ENCODE peak calls at places on chromosomes 7 and 10, in five cellular contexts. R is neural crest cell, I is astrocyte, H is left lung, G is gastrocnemius medialis. V is an unnamed sample.

GRCh38 chr10:95333997-95334792 is 43.4 kb upstream of the PDLIM1 start:
- DNase-seq in H (no peak), G (peak), R (no peak), I (peak), V (peak)

GRCh38 chr7:66146701-66147100 is 32.1 kb downstream of the CRCP start:
- DNase-seq in I (no peak), R (no peak), G (no peak), H (no peak), V (no peak)

GRCh38 chr7:159096736-159097581 is 47.7 kb downstream of the VIPR2 start:
- DNase-seq in I (no peak), R (no peak), G (peak), H (peak), V (peak)

GRCh38 chr7:155001756-155002410 is 1.0 kb downstream of the PAXIP1 start:
- DNase-seq in H (no peak), I (no peak), G (no peak), R (no peak), V (no peak)

GRCh38 chr7:135467207-135467711 is 42.6 kb downstream of the CNOT4 start:
- DNase-seq in H (no peak), I (no peak), G (no peak), R (no peak), V (no peak)

GRCh38 chr10:100909506-100910260 is 3.1 kb upstream of the SLF2 start:
- DNase-seq in I (no peak), H (no peak), G (no peak), R (no peak), V (no peak)

GRCh38 chr7:125491137-125491536 is 561.5 kb upstream of the POT1 start:
- DNase-seq in H (no peak), G (no peak), R (no peak), I (no peak), V (no peak)

GRCh38 chr10:58846856-58847255 is 329.6 kb upstream of the PHYHIPL start:
- DNase-seq in H (no peak), R (no peak), I (no peak), G (no peak), V (no peak)

GRCh38 chr10:103120977-103121735 is 71.9 kb downstream of the NT5C2 start:
- DNase-seq in G (no peak), I (no peak), H (no peak), R (no peak), V (no peak)

GRCh38 chr7:131008840-131009651 is 275.0 kb upstream of the KLF14 start:
- DNase-seq in R (no peak), H (no peak), I (peak), G (no peak), V (no peak)

GRCh38 chr7:48301201-48301600 is 129.9 kb downstream of the ABCA13 start:
- DNase-seq in H (no peak), G (no peak), R (no peak), I (no peak), V (no peak)

GRCh38 chr7:87359366-87359765 is 13.9 kb downstream of the CROT start:
- DNase-seq in H (no peak), G (no peak), R (no peak), I (peak), V (no peak)

GRCh38 chr7:10889266-10889898 is 84.3 kb upstream of the PHF14 start:
- DNase-seq in G (no peak), R (peak), I (peak), H (no peak), V (peak)

GRCh38 chr7:124810605-124811004 is 45.0 kb upstream of the GPR37 start:
- DNase-seq in R (no peak), I (no peak), G (no peak), H (no peak), V (no peak)

GRCh38 chr7:34096135-34096775 is 190.9 kb downstream of the BMPER start:
- DNase-seq in R (no peak), H (no peak), G (peak), I (peak), V (peak)

GRCh38 chr10:43227911-43228782 is 38.7 kb downstream of the RASGEF1A start:
- DNase-seq in H (peak), I (no peak), G (peak), R (no peak), V (no peak)

GRCh38 chr10:34200355-34200901 is 614.7 kb downstream of the PARD3 start:
- DNase-seq in H (no peak), I (no peak), G (no peak), R (no peak), V (no peak)

GRCh38 chr10:78956391-78956790 is 112.4 kb upstream of the ZMIZ1 start:
- DNase-seq in H (no peak), R (no peak), I (no peak), G (no peak), V (no peak)

GRCh38 chr10:50740351-50740688 is 584 bp downstream of the ASAH2B start:
- DNase-seq in R (no peak), G (no peak), I (peak), H (no peak), V (no peak)

GRCh38 chr10:24974978-24975377 is 22.6 kb upstream of the PRTFDC1 start:
- DNase-seq in H (no peak), I (peak), G (peak), R (no peak), V (no peak)

GRCh38 chr10:88813200-88813599 is 10.7 kb downstream of the LIPM start:
- DNase-seq in H (no peak), I (no peak), R (no peak), G (no peak), V (no peak)

GRCh38 chr7:27605689-27606269 is 56.9 kb downstream of the HIBADH start:
- DNase-seq in I (peak), R (no peak), H (no peak), G (no peak), V (no peak)

GRCh38 chr7:47803846-47804245 is 144.4 kb downstream of the PKD1L1 start:
- DNase-seq in G (no peak), I (no peak), H (no peak), R (no peak), V (no peak)

GRCh38 chr7:138663741-138664710 is 37.1 kb downstream of the SVOPL start:
- DNase-seq in G (no peak), H (no peak), R (peak), I (no peak), V (no peak)

GRCh38 chr7:96426027-96426426 is 104.1 kb upstream of the SLC25A13 start:
- DNase-seq in G (no peak), R (no peak), I (no peak), H (no peak), V (no peak)

GRCh38 chr7:139752148-139752547 is 25.6 kb downstream of the HIPK2 start:
- DNase-seq in H (no peak), I (no peak), G (no peak), R (no peak), V (no peak)

GRCh38 chr7:40232242-40232929 is 97.6 kb downstream of the SUGCT start:
- DNase-seq in R (no peak), I (peak), H (no peak), G (no peak), V (no peak)

GRCh38 chr10:84599254-84599653 is 270.9 kb downstream of the CCSER2 start:
- DNase-seq in I (no peak), G (no peak), H (no peak), R (no peak), V (no peak)

GRCh38 chr7:55075464-55075971 is 56.7 kb downstream of the EGFR start:
- DNase-seq in R (no peak), I (no peak), G (peak), H (no peak), V (peak)

GRCh38 chr7:94632338-94633024 is 23.5 kb downstream of the SGCE start:
- DNase-seq in G (no peak), H (no peak), R (no peak), I (peak), V (no peak)

GRCh38 chr7:81990395-81990794 is 220.5 kb upstream of the HGF start:
- DNase-seq in I (peak), H (no peak), R (no peak), G (no peak), V (no peak)

GRCh38 chr10:98444314-98445006 is 2.3 kb downstream of the HPS1 start:
- DNase-seq in R (no peak), G (no peak), H (no peak), I (no peak), V (no peak)

GRCh38 chr10:109454691-109455090 is 468.6 kb downstream of the XPNPEP1 start:
- DNase-seq in R (no peak), H (no peak), I (no peak), G (no peak), V (no peak)

GRCh38 chr10:109451879-109452278 is 471.4 kb downstream of the XPNPEP1 start:
- DNase-seq in R (no peak), G (no peak), I (no peak), H (no peak), V (no peak)

GRCh38 chr10:109456566-109457361 is 466.5 kb downstream of the XPNPEP1 start:
- DNase-seq in G (no peak), H (peak), R (peak), I (no peak), V (no peak)
- TF ChIP-seq CTCF in G (no peak), H (no peak), R (no peak), I (no peak), V (no peak)

GRCh38 chr7:111329367-111330234 is 232.7 kb downstream of the IMMP2L start:
- DNase-seq in I (no peak), H (no peak), G (no peak), R (no peak), V (no peak)
- TF ChIP-seq CTCF in I (no peak), H (no peak), G (no peak), R (no peak), V (no peak)

GRCh38 chr10:104349623-104350142 is 4.0 kb upstream of the CFAP58 start:
- DNase-seq in G (no peak), H (no peak), I (peak), R (no peak), V (no peak)
- TF ChIP-seq CTCF in G (no peak), H (no peak), I (no peak), R (no peak), V (no peak)

GRCh38 chr7:100126239-100126930 is 382 bp upstream of the MBLAC1 start:
- DNase-seq in H (no peak), R (no peak), I (no peak), G (no peak), V (no peak)
- TF ChIP-seq CTCF in H (no peak), R (peak), I (no peak), G (no peak), V (no peak)

GRCh38 chr10:4839353-4839752 is 13.3 kb downstream of the AKR1E2 start:
- DNase-seq in G (no peak), R (no peak), H (no peak), I (no peak), V (no peak)
- TF ChIP-seq CTCF in G (no peak), R (no peak), H (no peak), I (no peak), V (no peak)

GRCh38 chr10:133277277-133277992 is 767 bp upstream of the ADAM8 start:
- DNase-seq in G (no peak), H (peak), R (no peak), I (no peak), V (no peak)
- TF ChIP-seq CTCF in G (no peak), H (no peak), R (no peak), I (no peak), V (no peak)

GRCh38 chr10:119007211-119007574 is 22.3 kb upstream of the NANOS1 start:
- DNase-seq in G (no peak), R (no peak), H (no peak), I (no peak), V (no peak)

GRCh38 chr10:119001717-119002500 is 27.6 kb upstream of the NANOS1 start:
- DNase-seq in H (no peak), I (no peak), R (no peak), G (no peak), V (no peak)

GRCh38 chr10:119003572-119004289 is 25.8 kb upstream of the NANOS1 start:
- DNase-seq in R (no peak), H (no peak), G (peak), I (no peak), V (no peak)

GRCh38 chr10:119005377-119006043 is 24.0 kb upstream of the NANOS1 start:
- DNase-seq in H (no peak), R (no peak), G (no peak), I (peak), V (no peak)

DNA sequence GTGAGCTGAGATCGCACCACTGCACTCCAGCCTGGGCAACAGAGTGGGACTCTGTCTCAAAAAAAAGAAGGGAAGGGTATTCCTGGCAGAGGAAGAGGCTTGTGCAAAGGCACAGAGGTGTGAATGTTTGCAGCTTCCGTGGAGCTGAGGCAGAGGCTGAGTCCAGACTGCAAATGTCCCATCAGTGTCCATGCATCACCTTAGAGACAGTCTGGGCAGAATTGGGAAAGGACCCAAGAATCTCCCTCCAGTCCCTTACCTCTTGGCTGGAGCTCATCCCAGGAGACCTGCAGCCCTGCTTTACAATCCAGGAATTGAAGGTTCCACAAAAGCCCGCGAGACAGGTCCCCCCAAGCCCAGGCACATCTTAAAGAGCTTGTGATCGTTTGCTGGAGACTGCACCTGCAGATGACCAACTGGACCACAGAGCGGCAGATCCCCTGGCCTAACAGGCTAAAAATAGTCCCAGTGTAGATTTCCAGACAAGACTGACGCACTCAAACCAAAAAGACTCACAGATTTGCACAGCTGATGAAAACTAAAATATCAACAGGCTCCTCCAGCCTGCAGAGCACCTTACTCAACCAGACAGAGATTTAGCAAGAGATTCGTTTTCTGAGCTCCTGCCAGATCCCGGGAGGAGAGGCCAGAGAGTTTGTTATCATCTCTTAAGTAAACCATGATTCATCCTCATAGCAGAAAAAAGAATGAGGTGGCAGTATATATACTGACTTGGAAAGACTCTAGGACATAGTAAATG is 22.9 kb upstream of the NANOS1 start:
- DNase-seq in R (no peak), G (peak), H (no peak), I (peak), V (peak)
- TF ChIP-seq CTCF in R (no peak), G (no peak), H (no peak), I (peak), V (no peak)

GRCh38 chr7:142231716-142232115 is 26.1 kb downstream of the PRSS58 start:
- DNase-seq in I (no peak), H (no peak), R (peak), G (no peak), V (no peak)
- TF ChIP-seq CTCF in I (no peak), H (no peak), R (peak), G (no peak), V (no peak)

DNA sequence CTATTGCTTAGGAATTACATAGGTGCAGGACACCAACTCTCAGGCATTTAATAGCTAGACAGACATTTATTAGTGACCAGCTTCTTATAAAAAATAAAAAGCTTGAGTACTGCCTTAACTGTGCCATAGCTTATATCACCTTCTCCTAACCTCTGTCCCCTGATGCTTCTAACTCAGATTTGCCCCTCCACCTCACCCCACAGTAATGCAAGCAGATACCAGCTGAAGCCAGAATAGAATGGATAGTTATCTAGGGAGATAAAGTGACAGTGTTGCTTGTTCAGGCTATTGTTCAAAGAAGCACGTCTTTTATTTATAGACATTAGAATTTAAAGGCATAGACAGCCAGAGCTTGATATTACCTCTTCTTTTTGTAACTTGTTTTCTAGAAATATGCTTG is 99.6 kb upstream of the GLCCI1 start:
- DNase-seq in R (no peak), G (no peak), I (no peak), H (no peak), V (no peak)
- TF ChIP-seq CTCF in R (no peak), G (no peak), I (no peak), H (no peak), V (no peak)